ENCODE peak calls at places on chromosomes 6 and 20, in four cellular contexts. Z is body of pancreas, F is substantia nigra, Y is small intestine. E is an unnamed sample.

GRCh38 chr6:106773956-106774629 is 144.7 kb downstream of the QRSL1 start:
- DNase-seq in Z (peak), F (no peak), Y (no peak), E (no peak)

GRCh38 chr6:134746125-134746524 is 203.8 kb downstream of the ALDH8A1 start:
- DNase-seq in Z (no peak), F (no peak), Y (peak), E (no peak)

GRCh38 chr6:16712931-16713484 is 48.3 kb downstream of the ATXN1 start:
- DNase-seq in Z (no peak), F (no peak), Y (peak), E (peak)

GRCh38 chr6:167970236-167970635 is 27.2 kb upstream of the KIF25 start:
- DNase-seq in Z (no peak), F (no peak), Y (no peak), E (no peak)

GRCh38 chr6:142848156-142848555 is 96.8 kb downstream of the HIVEP2 start:
- DNase-seq in Z (no peak), F (no peak), Y (no peak), E (no peak)

GRCh38 chr6:14655201-14655988 is 537.8 kb downstream of the CD83 start:
- DNase-seq in Z (no peak), F (no peak), Y (no peak), E (no peak)

GRCh38 chr6:44735631-44735963 is 348.1 kb downstream of the CDC5L start:
- DNase-seq in Z (no peak), F (no peak), Y (no peak), E (peak)

GRCh38 chr20:47664744-47665143 is 120.5 kb downstream of the SULF2 start:
- DNase-seq in Z (no peak), F (no peak), Y (no peak), E (no peak)

GRCh38 chr20:63935447-63935846 is 20.8 kb downstream of the UCKL1 start:
- DNase-seq in Z (no peak), F (no peak), Y (no peak), E (no peak)

GRCh38 chr6:113642714-113643442 is 214.3 kb upstream of the MARCKS start:
- DNase-seq in Z (peak), F (no peak), Y (peak), E (peak)

GRCh38 chr20:45860573-45861011 is 3.2 kb downstream of the ZSWIM3 start:
- DNase-seq in Z (no peak), F (no peak), Y (peak), E (peak)

GRCh38 chr6:41278699-41279405 is 7.6 kb downstream of the TREM1 start:
- DNase-seq in Z (peak), F (no peak), Y (peak), E (peak)

GRCh38 chr6:14542670-14543366 is 425.2 kb downstream of the CD83 start:
- DNase-seq in Z (no peak), F (no peak), Y (no peak), E (peak)

GRCh38 chr6:123803862-123804681 is at the start of gene NKAIN2:
- DNase-seq in Z (no peak), F (peak), Y (no peak), E (no peak)

GRCh38 chr6:40326689-40327404 is 260.3 kb downstream of the LRFN2 start:
- DNase-seq in Z (no peak), F (no peak), Y (no peak), E (no peak)

GRCh38 chr6:140586426-140587061 is 1212.1 kb upstream of the CITED2 start:
- DNase-seq in Z (no peak), F (no peak), Y (no peak), E (no peak)

GRCh38 chr6:105598264-105598663 is 195.4 kb upstream of the PREP start:
- DNase-seq in Z (no peak), F (no peak), Y (no peak), E (no peak)

GRCh38 chr20:36314734-36315544 is 8.8 kb downstream of the DLGAP4 start:
- DNase-seq in Z (no peak), F (no peak), Y (peak), E (peak)

GRCh38 chr20:62727584-62728027 is 19.0 kb downstream of the NTSR1 start:
- DNase-seq in Z (peak), F (no peak), Y (no peak), E (no peak)

GRCh38 chr6:143196525-143197225 is 136.0 kb downstream of the AIG1 start:
- DNase-seq in Z (no peak), F (no peak), Y (peak), E (peak)

GRCh38 chr20:49595811-49596545 is 28.0 kb upstream of the PTGIS start:
- DNase-seq in Z (no peak), F (no peak), Y (no peak), E (peak)

GRCh38 chr6:15061176-15061575 is 184.7 kb upstream of the JARID2 start:
- DNase-seq in Z (no peak), F (no peak), Y (no peak), E (no peak)

GRCh38 chr6:163014736-163015135 is 287.0 kb downstream of the PACRG start:
- DNase-seq in Z (no peak), F (no peak), Y (no peak), E (no peak)

GRCh38 chr20:37342231-37343177 is 3.4 kb upstream of the SRC start:
- DNase-seq in Z (no peak), F (no peak), Y (no peak), E (peak)

GRCh38 chr6:167668754-167669552 is 157.8 kb upstream of the AFDN start:
- DNase-seq in Z (no peak), F (no peak), Y (no peak), E (no peak)

GRCh38 chr20:18412202-18412901 is 54.5 kb downstream of the DZANK1 start:
- DNase-seq in Z (no peak), F (no peak), Y (no peak), E (no peak)

GRCh38 chr6:12348530-12349511 is 58.7 kb downstream of the EDN1 start:
- DNase-seq in Z (peak), F (no peak), Y (peak), E (peak)

GRCh38 chr6:112163295-112164257 is 76.2 kb downstream of the FAM229B start:
- DNase-seq in Z (peak), F (peak), Y (peak), E (peak)